ENCODE peak calls at places on chromosomes 4 and X, in ten cellular contexts. L is hypothalamus, G is epithelial cell of esophagus, D is MM.1S, H is activated T-cell treated with anti-CD3 and anti-CD28 coated beads for 1 hour, Y is GM23248, W is GM03348, I is sigmoid colon, E is HFF-Myc, P is HL-60. O is an unnamed sample.

GRCh38 chr4:88335092-88335665 is 43.5 kb upstream of the HERC6 start:
- DNase-seq in L (no peak), G (no peak), D (no peak), H (no peak), Y (peak), W (no peak), I (no peak), E (peak), P (no peak), O (peak)

GRCh38 chr4:2793578-2793919 is 664 bp downstream of the SH3BP2 start:
- DNase-seq in L (no peak), G (peak), D (no peak), H (no peak), Y (peak), W (peak), I (peak), E (no peak), P (no peak), O (no peak)

GRCh38 chrX:39772057-39772832 is 325.5 kb downstream of the BCOR start:
- DNase-seq in L (no peak), G (peak), D (peak), H (peak), Y (no peak), W (no peak), I (no peak), E (no peak), P (peak), O (no peak)

GRCh38 chr4:94214703-94215360 is 7.2 kb downstream of the SMARCAD1 start:
- DNase-seq in L (no peak), G (no peak), D (no peak), H (no peak), Y (no peak), W (no peak), I (no peak), E (no peak), P (no peak), O (no peak)

GRCh38 chr4:1240721-1241465 is 8.0 kb downstream of the CTBP1 start:
- DNase-seq in L (no peak), G (no peak), D (no peak), H (no peak), Y (no peak), W (no peak), I (peak), E (no peak), P (no peak), O (no peak)

GRCh38 chr4:7238300-7238960 is 46.1 kb downstream of the SORCS2 start:
- DNase-seq in L (no peak), G (no peak), D (no peak), H (no peak), Y (no peak), W (no peak), I (no peak), E (no peak), P (no peak), O (no peak)

GRCh38 chr4:86233090-86233489 is 126.8 kb downstream of the MAPK10 start:
- DNase-seq in L (no peak), G (no peak), D (no peak), H (no peak), Y (no peak), W (no peak), I (no peak), E (no peak), P (no peak), O (no peak)

GRCh38 chr4:77927991-77928925 is 65.6 kb downstream of the MRPL1 start:
- DNase-seq in L (no peak), G (peak), D (no peak), H (no peak), Y (peak), W (no peak), I (no peak), E (peak), P (no peak), O (peak)

GRCh38 chr4:88724406-88724805 is 26.8 kb upstream of the NAP1L5 start:
- DNase-seq in L (no peak), G (no peak), D (no peak), H (no peak), Y (no peak), W (no peak), I (no peak), E (no peak), P (no peak), O (no peak)

O was measured in NCI-H774.